ENCODE peak calls at places on chromosomes 1 and 21, in eight cellular contexts. One of them, this sample, is unnamed.

GRCh38 chr1:164768045-164768402 is 209.0 kb downstream of the PBX1 start:
- DNase-seq in CD8-positive, alpha-beta T cell: no peak
- DNase-seq in tibial nerve: no peak
- DNase-seq in transverse colon: no peak
- DNase-seq in heart left ventricle: no peak
- DNase-seq in left ventricle myocardium inferior: no peak
- DNase-seq in fibroblast of lung: peak; percentile 58
- DNase-seq in GM23248: peak; percentile 48
- DNase-seq in this sample: peak; percentile 47

GRCh38 chr1:39047374-39048229 is 21.5 kb downstream of the NDUFS5 start:
- DNase-seq in left ventricle myocardium inferior: peak; percentile 19
- DNase-seq in heart left ventricle: no peak
- DNase-seq in fibroblast of lung: peak; percentile 97
- DNase-seq in GM23248: peak; percentile 96
- DNase-seq in transverse colon: no peak
- DNase-seq in CD8-positive, alpha-beta T cell: no peak
- DNase-seq in tibial nerve: no peak
- DNase-seq in this sample: peak; percentile 96

GRCh38 chr1:226185153-226186036 is 1.1 kb downstream of the ACBD3 start:
- DNase-seq in tibial nerve: no peak
- DNase-seq in CD8-positive, alpha-beta T cell: no peak
- DNase-seq in GM23248: peak; percentile 75
- DNase-seq in fibroblast of lung: peak; percentile 45
- DNase-seq in heart left ventricle: no peak
- DNase-seq in left ventricle myocardium inferior: no peak
- DNase-seq in transverse colon: no peak
- DNase-seq in this sample: peak; percentile 30

GRCh38 chr1:241834733-241835377 is 13.1 kb upstream of the EXO1 start:
- DNase-seq in heart left ventricle: no peak
- DNase-seq in left ventricle myocardium inferior: no peak
- DNase-seq in CD8-positive, alpha-beta T cell: no peak
- DNase-seq in tibial nerve: no peak
- DNase-seq in GM23248: peak; percentile 80
- DNase-seq in fibroblast of lung: peak; percentile 59
- DNase-seq in transverse colon: no peak
- DNase-seq in this sample: peak; percentile 41

GRCh38 chr21:45335761-45336534 is 48.3 kb upstream of the POFUT2 start:
- DNase-seq in left ventricle myocardium inferior: peak; percentile 12
- DNase-seq in fibroblast of lung: no peak
- DNase-seq in GM23248: no peak
- DNase-seq in transverse colon: no peak
- DNase-seq in tibial nerve: no peak
- DNase-seq in heart left ventricle: no peak
- DNase-seq in CD8-positive, alpha-beta T cell: no peak
- DNase-seq in this sample: no peak

GRCh38 chr1:32791881-32792280 is 25.3 kb downstream of the YARS1 start:
- DNase-seq in GM23248: peak; percentile 63
- DNase-seq in heart left ventricle: no peak
- DNase-seq in CD8-positive, alpha-beta T cell: no peak
- DNase-seq in transverse colon: no peak
- DNase-seq in tibial nerve: no peak
- DNase-seq in left ventricle myocardium inferior: no peak
- DNase-seq in fibroblast of lung: peak; percentile 71
- DNase-seq in this sample: peak; percentile 61

GRCh38 chr1:186535388-186536133 is 74.6 kb upstream of the PDC start:
- DNase-seq in tibial nerve: no peak
- DNase-seq in CD8-positive, alpha-beta T cell: no peak
- DNase-seq in GM23248: peak; percentile 93
- DNase-seq in fibroblast of lung: peak; percentile 90
- DNase-seq in heart left ventricle: no peak
- DNase-seq in left ventricle myocardium inferior: no peak
- DNase-seq in transverse colon: no peak
- DNase-seq in this sample: peak; percentile 88

GRCh38 chr21:33801424-33802405 is 113.9 kb downstream of the ATP5PO start:
- DNase-seq in heart left ventricle: no peak
- DNase-seq in transverse colon: no peak
- DNase-seq in left ventricle myocardium inferior: no peak
- DNase-seq in CD8-positive, alpha-beta T cell: no peak
- DNase-seq in tibial nerve: no peak
- DNase-seq in fibroblast of lung: peak; percentile 63
- DNase-seq in GM23248: peak; percentile 84
- DNase-seq in this sample: peak; percentile 51

GRCh38 chr1:17274186-17275170 is 25.6 kb downstream of the PADI3 start:
- DNase-seq in transverse colon: peak; percentile 74
- DNase-seq in CD8-positive, alpha-beta T cell: no peak
- DNase-seq in left ventricle myocardium inferior: no peak
- DNase-seq in heart left ventricle: peak; percentile 30
- DNase-seq in fibroblast of lung: peak; percentile 18
- DNase-seq in GM23248: peak; percentile 58
- DNase-seq in tibial nerve: no peak
- DNase-seq in this sample: no peak

GRCh38 chr1:58933599-58933926 is 149.7 kb upstream of the JUN start:
- DNase-seq in tibial nerve: no peak
- DNase-seq in left ventricle myocardium inferior: no peak
- DNase-seq in heart left ventricle: no peak
- DNase-seq in fibroblast of lung: no peak
- DNase-seq in transverse colon: no peak
- DNase-seq in CD8-positive, alpha-beta T cell: no peak
- DNase-seq in GM23248: no peak
- DNase-seq in this sample: no peak

GRCh38 chr1:2962946-2963345 is 58.3 kb upstream of the ACTRT2 start:
- DNase-seq in fibroblast of lung: no peak
- DNase-seq in transverse colon: no peak
- DNase-seq in left ventricle myocardium inferior: no peak
- DNase-seq in GM23248: no peak
- DNase-seq in CD8-positive, alpha-beta T cell: no peak
- DNase-seq in heart left ventricle: no peak
- DNase-seq in tibial nerve: no peak
- DNase-seq in this sample: no peak

GRCh38 chr1:62241357-62242131 is 46.9 kb downstream of the L1TD1 start:
- DNase-seq in fibroblast of lung: no peak
- DNase-seq in left ventricle myocardium inferior: peak; percentile 32
- DNase-seq in heart left ventricle: peak; percentile 21
- DNase-seq in GM23248: no peak
- DNase-seq in transverse colon: peak; percentile 17
- DNase-seq in CD8-positive, alpha-beta T cell: no peak
- DNase-seq in tibial nerve: no peak
- DNase-seq in this sample: no peak

GRCh38 chr21:42561742-42562141 is 48.1 kb downstream of the SLC37A1 start:
- DNase-seq in GM23248: no peak
- DNase-seq in left ventricle myocardium inferior: no peak
- DNase-seq in fibroblast of lung: no peak
- DNase-seq in transverse colon: peak; percentile 44
- DNase-seq in CD8-positive, alpha-beta T cell: no peak
- DNase-seq in heart left ventricle: no peak
- DNase-seq in tibial nerve: no peak
- DNase-seq in this sample: no peak
- H3K4me3 ChIP-seq in GM23248: no peak overlapping the region
- H3K4me3 ChIP-seq in left ventricle myocardium inferior: no peak overlapping the region
- H3K4me3 ChIP-seq in fibroblast of lung: no peak overlapping the region
- H3K4me3 ChIP-seq in transverse colon: no peak overlapping the region
- H3K4me3 ChIP-seq in CD8-positive, alpha-beta T cell: no peak overlapping the region
- H3K4me3 ChIP-seq in heart left ventricle: no peak overlapping the region
- H3K4me3 ChIP-seq in tibial nerve: no peak overlapping the region
- H3K4me3 ChIP-seq in this sample: no peak overlapping the region

GRCh38 chr1:81314497-81314896 is 486.2 kb upstream of the ADGRL2 start:
- DNase-seq in heart left ventricle: no peak
- DNase-seq in CD8-positive, alpha-beta T cell: no peak
- DNase-seq in GM23248: no peak
- DNase-seq in left ventricle myocardium inferior: no peak
- DNase-seq in fibroblast of lung: no peak
- DNase-seq in transverse colon: no peak
- DNase-seq in tibial nerve: no peak
- DNase-seq in this sample: no peak

GRCh38 chr1:81317191-81317590 is 483.5 kb upstream of the ADGRL2 start:
- DNase-seq in heart left ventricle: no peak
- DNase-seq in tibial nerve: no peak
- DNase-seq in CD8-positive, alpha-beta T cell: no peak
- DNase-seq in left ventricle myocardium inferior: no peak
- DNase-seq in GM23248: no peak
- DNase-seq in fibroblast of lung: no peak
- DNase-seq in transverse colon: no peak
- DNase-seq in this sample: no peak

GRCh38 chr1:81313289-81313688 is 487.4 kb upstream of the ADGRL2 start:
- DNase-seq in left ventricle myocardium inferior: no peak
- DNase-seq in transverse colon: no peak
- DNase-seq in CD8-positive, alpha-beta T cell: no peak
- DNase-seq in GM23248: no peak
- DNase-seq in tibial nerve: no peak
- DNase-seq in fibroblast of lung: no peak
- DNase-seq in heart left ventricle: no peak
- DNase-seq in this sample: no peak

GRCh38 chr1:81312272-81312754 is 488.4 kb upstream of the ADGRL2 start:
- DNase-seq in tibial nerve: no peak
- DNase-seq in heart left ventricle: no peak
- DNase-seq in transverse colon: no peak
- DNase-seq in left ventricle myocardium inferior: no peak
- DNase-seq in fibroblast of lung: no peak
- DNase-seq in CD8-positive, alpha-beta T cell: no peak
- DNase-seq in GM23248: no peak
- DNase-seq in this sample: no peak
- H3K4me1 ChIP-seq in tibial nerve: no peaks in the 10 kb centered on the region
- H3K4me1 ChIP-seq in heart left ventricle: peaks cover 8% of the 10 kb centered on the region
- H3K4me1 ChIP-seq in transverse colon: no peaks in the 10 kb centered on the region
- H3K4me1 ChIP-seq in left ventricle myocardium inferior: peaks cover 28% of the 10 kb centered on the region
- H3K4me1 ChIP-seq in fibroblast of lung: no peaks in the 10 kb centered on the region
- H3K4me1 ChIP-seq in CD8-positive, alpha-beta T cell: no peaks in the 10 kb centered on the region
- H3K4me1 ChIP-seq in GM23248: no peaks in the 10 kb centered on the region
- H3K4me1 ChIP-seq in this sample: no peaks in the 10 kb centered on the region

DNA sequence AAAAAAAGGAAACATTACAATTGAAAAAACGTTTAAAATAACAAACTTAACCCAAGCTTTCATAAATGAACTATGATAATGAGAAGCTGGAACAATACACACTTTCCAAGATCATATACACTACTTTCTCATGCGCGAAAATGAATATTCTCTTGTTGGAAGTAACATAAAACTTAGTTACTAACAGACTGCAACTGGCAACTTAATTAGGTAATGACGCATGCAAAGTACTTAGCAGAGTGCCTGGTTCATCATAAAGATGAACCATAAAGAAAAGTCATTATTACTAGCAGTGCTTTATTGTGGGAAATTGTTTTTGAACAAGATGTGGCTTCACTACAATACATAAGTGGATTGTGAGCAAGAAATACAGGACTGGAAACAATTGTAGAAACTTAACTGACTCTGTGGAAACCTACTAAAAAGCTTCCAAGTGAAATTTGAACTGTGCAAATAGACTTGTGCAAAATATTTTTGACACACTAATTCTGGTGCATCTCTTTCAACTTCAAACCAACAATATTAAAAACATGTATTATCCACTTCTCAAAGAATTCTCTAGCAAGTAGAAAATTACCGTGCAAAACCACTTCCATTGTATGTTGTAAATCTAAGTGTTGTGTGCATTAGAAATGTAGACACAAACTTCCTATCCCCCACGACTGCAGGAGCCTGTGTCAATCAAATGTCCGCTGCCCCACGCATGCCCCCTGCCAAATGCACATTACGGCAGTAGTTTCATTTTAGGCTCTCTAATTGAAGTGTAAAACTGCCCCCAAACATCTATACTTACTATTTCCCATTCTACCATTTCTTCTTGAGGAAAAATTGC is 2.0 kb downstream of the ARHGAP29 start:
- DNase-seq in tibial nerve: no peak
- DNase-seq in left ventricle myocardium inferior: no peak
- DNase-seq in transverse colon: no peak
- DNase-seq in GM23248: peak; percentile 65
- DNase-seq in heart left ventricle: no peak
- DNase-seq in CD8-positive, alpha-beta T cell: no peak
- DNase-seq in fibroblast of lung: no peak
- DNase-seq in this sample: no peak
- H3K4me3 ChIP-seq in tibial nerve: peak overlapping the region; percentile 78
- H3K4me3 ChIP-seq in left ventricle myocardium inferior: peak overlapping the region; percentile 80
- H3K4me3 ChIP-seq in transverse colon: no peak overlapping the region
- H3K4me3 ChIP-seq in GM23248: peak overlapping the region; percentile 98
- H3K4me3 ChIP-seq in heart left ventricle: peak overlapping the region; percentile 97
- H3K4me3 ChIP-seq in CD8-positive, alpha-beta T cell: no peak overlapping the region
- H3K4me3 ChIP-seq in fibroblast of lung: peak overlapping the region; percentile 88
- H3K4me3 ChIP-seq in this sample: peak overlapping the region; percentile 91

GRCh38 chr1:198970919-198971318 is 332.1 kb downstream of the PTPRC start:
- DNase-seq in GM23248: peak; percentile 51
- DNase-seq in fibroblast of lung: peak; percentile 10
- DNase-seq in left ventricle myocardium inferior: no peak
- DNase-seq in transverse colon: no peak
- DNase-seq in tibial nerve: no peak
- DNase-seq in CD8-positive, alpha-beta T cell: no peak
- DNase-seq in heart left ventricle: no peak
- DNase-seq in this sample: no peak
- H3K4me1 ChIP-seq in GM23248: no peaks in the 10 kb centered on the region
- H3K4me1 ChIP-seq in fibroblast of lung: no peaks in the 10 kb centered on the region
- H3K4me1 ChIP-seq in left ventricle myocardium inferior: no peaks in the 10 kb centered on the region
- H3K4me1 ChIP-seq in transverse colon: no peaks in the 10 kb centered on the region
- H3K4me1 ChIP-seq in tibial nerve: no peaks in the 10 kb centered on the region
- H3K4me1 ChIP-seq in CD8-positive, alpha-beta T cell: no peaks in the 10 kb centered on the region
- H3K4me1 ChIP-seq in heart left ventricle: no peaks in the 10 kb centered on the region
- H3K4me1 ChIP-seq in this sample: no peaks in the 10 kb centered on the region

This sample was measured in astrocyte.